ENCODE peak calls at places on chromosomes 4 and X, in seven cellular contexts. T is RKO, W is lung, M is GM04503, Y is OCI-LY7, V is ELR, S is GM12891. J is an unnamed sample.

GRCh38 chrX:77275392-77275791 is 171.8 kb upstream of the FGF16 start:
- DNase-seq in T (no peak), W (no peak), M (no peak), Y (no peak), V (no peak), S (no peak), J (no peak)

GRCh38 chr4:121973791-121974190 is 21.9 kb upstream of the TRPC3 start:
- DNase-seq in T (no peak), W (no peak), M (no peak), Y (no peak), V (no peak), S (no peak), J (no peak)

GRCh38 chrX:52015794-52016193 is 53.2 kb downstream of the MAGED4B start:
- DNase-seq in T (no peak), W (no peak), M (no peak), Y (no peak), V (no peak), S (no peak), J (no peak)

GRCh38 chrX:72020788-72021187 is 110.1 kb downstream of the NHSL2 start:
- DNase-seq in T (no peak), W (no peak), M (no peak), Y (no peak), V (no peak), S (peak), J (peak)

GRCh38 chr4:129561886-129562285 is 465.9 kb downstream of the C4orf33 start:
- DNase-seq in T (peak), W (no peak), M (no peak), Y (no peak), V (peak), S (no peak), J (no peak)

GRCh38 chrX:109732319-109732779 is 708 bp downstream of the ACSL4 start:
- DNase-seq in T (peak), W (no peak), M (no peak), Y (peak), V (peak), S (peak), J (peak)

GRCh38 chr4:23897564-23898109 is 7.8 kb upstream of the PPARGC1A start:
- DNase-seq in T (no peak), W (no peak), M (no peak), Y (no peak), V (no peak), S (no peak), J (no peak)

GRCh38 chr4:53654300-53654758 is 63.0 kb upstream of the LNX1 start:
- DNase-seq in T (no peak), W (no peak), M (peak), Y (no peak), V (no peak), S (no peak), J (no peak)

GRCh38 chr4:74934822-74935326 is 2.0 kb downstream of the PARM1 start:
- DNase-seq in T (no peak), W (no peak), M (no peak), Y (no peak), V (no peak), S (no peak), J (no peak)

GRCh38 chrX:71930298-71930697 is 19.7 kb downstream of the NHSL2 start:
- DNase-seq in T (no peak), W (no peak), M (peak), Y (no peak), V (peak), S (no peak), J (no peak)

J was measured in NB4.